ENCODE peak calls at places on chromosome 20, in eight cellular contexts. R is CD4-positive, alpha-beta T cell; B is heart left ventricle; G is stimulated activated CD4-positive, alpha-beta T cell treated with anti-CD3 and anti-CD28 coated beads, Interleukin-1b, Interleukin-23, amount 100 ng/mL, for 4 hours; H is pons; N is NCI-H1694; C is activated T-cell treated with anti-CD3 and anti-CD28 coated beads for 24 hours; E is lower leg skin. L is an unnamed sample.

GRCh38 chr20:19880256-19881079 is 122.4 kb downstream of the RIN2 start:
- DNase-seq in R (no peak), B (no peak), G (no peak), H (no peak), N (no peak), C (no peak), E (no peak), L (no peak)

GRCh38 chr20:62141397-62142251 is 1.6 kb downstream of the PSMA7 start:
- DNase-seq in R (no peak), B (no peak), G (no peak), H (peak), N (no peak), C (no peak), E (no peak), L (no peak)

GRCh38 chr20:9978395-9979004 is 56.3 kb upstream of the ANKEF1 start:
- DNase-seq in R (peak), B (no peak), G (no peak), H (peak), N (peak), C (peak), E (no peak), L (no peak)

GRCh38 chr20:62795023-62795761 is 1.1 kb upstream of the MRGBP start:
- DNase-seq in R (peak), B (peak), G (peak), H (no peak), N (peak), C (peak), E (peak), L (no peak)

GRCh38 chr20:37234254-37234581 is 27.4 kb downstream of the GHRH start:
- DNase-seq in R (no peak), B (no peak), G (no peak), H (no peak), N (no peak), C (no peak), E (no peak), L (no peak)

GRCh38 chr20:23078994-23079364 is 7.1 kb downstream of the CD93 start:
- DNase-seq in R (no peak), B (no peak), G (no peak), H (no peak), N (no peak), C (no peak), E (no peak), L (no peak)

GRCh38 chr20:46545077-46545826 is 5.2 kb downstream of the OCSTAMP start:
- DNase-seq in R (no peak), B (no peak), G (no peak), H (peak), N (no peak), C (no peak), E (no peak), L (no peak)

GRCh38 chr20:52004720-52005119 is 186.9 kb downstream of the ZFP64 start:
- DNase-seq in R (no peak), B (no peak), G (no peak), H (no peak), N (peak), C (no peak), E (peak), L (no peak)

GRCh38 chr20:47676219-47676721 is 109.0 kb downstream of the SULF2 start:
- DNase-seq in R (no peak), B (no peak), G (no peak), H (no peak), N (no peak), C (no peak), E (no peak), L (no peak)

GRCh38 chr20:62377615-62378085 is 9.3 kb upstream of the RPS21 start:
- DNase-seq in R (no peak), B (peak), G (no peak), H (no peak), N (no peak), C (no peak), E (no peak), L (no peak)

GRCh38 chr20:37393196-37393862 is 47.4 kb downstream of the SRC start:
- DNase-seq in R (no peak), B (peak), G (no peak), H (no peak), N (no peak), C (no peak), E (no peak), L (no peak)

GRCh38 chr20:9831032-9831431 is 7.8 kb downstream of the PAK5 start:
- DNase-seq in R (no peak), B (no peak), G (no peak), H (no peak), N (no peak), C (no peak), E (no peak), L (no peak)

GRCh38 chr20:5315807-5316187 is 957 bp downstream of the PROKR2 start:
- DNase-seq in R (no peak), B (no peak), G (no peak), H (no peak), N (no peak), C (no peak), E (no peak), L (no peak)

GRCh38 chr20:37328149-37328945 is 17.6 kb upstream of the SRC start:
- DNase-seq in R (no peak), B (no peak), G (no peak), H (no peak), N (no peak), C (no peak), E (no peak), L (no peak)

GRCh38 chr20:1595333-1595732 is 24.5 kb downstream of the SIRPB1 start:
- DNase-seq in R (no peak), B (no peak), G (no peak), H (no peak), N (no peak), C (no peak), E (no peak), L (no peak)

GRCh38 chr20:37823276-37823980 is 79.5 kb upstream of the VSTM2L start:
- DNase-seq in R (no peak), B (no peak), G (no peak), H (no peak), N (no peak), C (no peak), E (no peak), L (no peak)

GRCh38 chr20:39264506-39265172 is 302.5 kb downstream of the DHX35 start:
- DNase-seq in R (no peak), B (no peak), G (peak), H (peak), N (peak), C (peak), E (peak), L (peak)

GRCh38 chr20:62647521-62648317 is 5.4 kb downstream of the SLCO4A1 start:
- DNase-seq in R (no peak), B (no peak), G (no peak), H (no peak), N (no peak), C (no peak), E (no peak), L (no peak)

GRCh38 chr20:23234311-23235078 is 116.1 kb upstream of the NXT1 start:
- DNase-seq in R (no peak), B (no peak), G (no peak), H (peak), N (no peak), C (no peak), E (peak), L (no peak)

GRCh38 chr20:46022411-46023147 is 6.4 kb upstream of the SLC12A5 start:
- DNase-seq in R (peak), B (peak), G (peak), H (peak), N (peak), C (peak), E (no peak), L (no peak)

GRCh38 chr20:61252601-61253263 is 671 bp downstream of the CDH4 start:
- DNase-seq in R (no peak), B (no peak), G (no peak), H (no peak), N (no peak), C (no peak), E (no peak), L (no peak)

GRCh38 chr20:51262240-51262639 is 239.3 kb upstream of the KCNG1 start:
- DNase-seq in R (no peak), B (no peak), G (no peak), H (no peak), N (no peak), C (no peak), E (no peak), L (no peak)

GRCh38 chr20:45467861-45468260 is 1.7 kb upstream of the WFDC2 start:
- DNase-seq in R (no peak), B (no peak), G (no peak), H (peak), N (no peak), C (no peak), E (no peak), L (no peak)

GRCh38 chr20:1296117-1296610 is 30.1 kb downstream of the SNPH start:
- DNase-seq in R (no peak), B (no peak), G (no peak), H (no peak), N (no peak), C (no peak), E (peak), L (no peak)

GRCh38 chr20:49888341-49889244 is 26.7 kb downstream of the SPATA2 start:
- DNase-seq in R (peak), B (peak), G (peak), H (peak), N (peak), C (peak), E (no peak), L (no peak)

GRCh38 chr20:10555865-10556308 is 117.9 kb downstream of the JAG1 start:
- DNase-seq in R (no peak), B (no peak), G (no peak), H (no peak), N (no peak), C (no peak), E (no peak), L (no peak)

GRCh38 chr20:1119128-1119505 is 715 bp downstream of the PSMF1 start:
- DNase-seq in R (no peak), B (no peak), G (no peak), H (no peak), N (no peak), C (no peak), E (no peak), L (no peak)

GRCh38 chr20:50824137-50824536 is 29.3 kb downstream of the BCAS4 start:
- DNase-seq in R (no peak), B (no peak), G (no peak), H (no peak), N (no peak), C (no peak), E (no peak), L (peak)

GRCh38 chr20:1313236-1313964 is 15.5 kb downstream of the SDCBP2 start:
- DNase-seq in R (peak), B (peak), G (peak), H (peak), N (peak), C (peak), E (peak), L (no peak)

GRCh38 chr20:43681991-43682410 is 15.1 kb downstream of the MYBL2 start:
- DNase-seq in R (no peak), B (no peak), G (no peak), H (no peak), N (no peak), C (no peak), E (no peak), L (no peak)

GRCh38 chr20:38870733-38871559 is 55.3 kb upstream of the FAM83D start:
- DNase-seq in R (no peak), B (no peak), G (no peak), H (no peak), N (no peak), C (no peak), E (no peak), L (no peak)

GRCh38 chr20:62044671-62045070 is 21.0 kb downstream of the TAF4 start:
- DNase-seq in R (no peak), B (peak), G (no peak), H (no peak), N (no peak), C (no peak), E (no peak), L (no peak)

GRCh38 chr20:43911066-43911465 is 3.6 kb upstream of the TOX2 start:
- DNase-seq in R (no peak), B (no peak), G (no peak), H (no peak), N (no peak), C (no peak), E (peak), L (no peak)

L was measured in GOT3.